ENCODE peak calls at places on chromosomes 6 and 20, in seven cellular contexts. One of them, this sample, is unnamed.

GRCh38 chr6:33907227-33907626 is 103.4 kb upstream of the MLN start:
- DNase-seq in putamen: no peak
- DNase-seq in activated CD8-positive, alpha-beta memory T cell treated with anti-CD3 and anti-CD28 coated beads, Interleukin-2, amount 50 U/mL, for 4 hours: no peak
- DNase-seq in T-helper 9 cell: no peak
- DNase-seq in fibroblast of mammary gland: no peak
- DNase-seq in substantia nigra: no peak
- DNase-seq in CD8-positive, alpha-beta T cell: no peak
- DNase-seq in this sample: no peak

GRCh38 chr6:52612336-52613096 is 35.7 kb upstream of the TRAM2 start:
- DNase-seq in putamen: no peak
- DNase-seq in activated CD8-positive, alpha-beta memory T cell treated with anti-CD3 and anti-CD28 coated beads, Interleukin-2, amount 50 U/mL, for 4 hours: no peak
- DNase-seq in T-helper 9 cell: no peak
- DNase-seq in fibroblast of mammary gland: no peak
- DNase-seq in substantia nigra: no peak
- DNase-seq in CD8-positive, alpha-beta T cell: no peak
- DNase-seq in this sample: no peak

GRCh38 chr6:107128175-107128574 is 12.9 kb upstream of the BEND3 start:
- DNase-seq in putamen: no peak
- DNase-seq in activated CD8-positive, alpha-beta memory T cell treated with anti-CD3 and anti-CD28 coated beads, Interleukin-2, amount 50 U/mL, for 4 hours: no peak
- DNase-seq in T-helper 9 cell: no peak
- DNase-seq in fibroblast of mammary gland: peak; percentile 32
- DNase-seq in substantia nigra: no peak
- DNase-seq in CD8-positive, alpha-beta T cell: no peak
- DNase-seq in this sample: no peak

GRCh38 chr6:1486387-1486786 is 97.0 kb downstream of the FOXF2 start:
- DNase-seq in putamen: no peak
- DNase-seq in activated CD8-positive, alpha-beta memory T cell treated with anti-CD3 and anti-CD28 coated beads, Interleukin-2, amount 50 U/mL, for 4 hours: no peak
- DNase-seq in T-helper 9 cell: no peak
- DNase-seq in fibroblast of mammary gland: no peak
- DNase-seq in substantia nigra: no peak
- DNase-seq in CD8-positive, alpha-beta T cell: no peak
- DNase-seq in this sample: no peak

GRCh38 chr20:1293641-1294379 is 27.7 kb downstream of the SNPH start:
- DNase-seq in putamen: no peak
- DNase-seq in activated CD8-positive, alpha-beta memory T cell treated with anti-CD3 and anti-CD28 coated beads, Interleukin-2, amount 50 U/mL, for 4 hours: no peak
- DNase-seq in T-helper 9 cell: no peak
- DNase-seq in fibroblast of mammary gland: no peak
- DNase-seq in substantia nigra: no peak
- DNase-seq in CD8-positive, alpha-beta T cell: no peak
- DNase-seq in this sample: no peak

GRCh38 chr6:30325873-30326445 is 768 bp upstream of the TRIM39 start:
- DNase-seq in putamen: peak; percentile 40
- DNase-seq in activated CD8-positive, alpha-beta memory T cell treated with anti-CD3 and anti-CD28 coated beads, Interleukin-2, amount 50 U/mL, for 4 hours: peak; percentile 55
- DNase-seq in T-helper 9 cell: peak; percentile 74
- DNase-seq in fibroblast of mammary gland: peak; percentile 46
- DNase-seq in substantia nigra: peak; percentile 71
- DNase-seq in CD8-positive, alpha-beta T cell: peak; percentile 62
- DNase-seq in this sample: no peak

GRCh38 chr20:45976132-45976531 is 4.1 kb upstream of the ZNF335 start:
- DNase-seq in putamen: no peak
- DNase-seq in activated CD8-positive, alpha-beta memory T cell treated with anti-CD3 and anti-CD28 coated beads, Interleukin-2, amount 50 U/mL, for 4 hours: no peak
- DNase-seq in T-helper 9 cell: no peak
- DNase-seq in fibroblast of mammary gland: no peak
- DNase-seq in substantia nigra: no peak
- DNase-seq in CD8-positive, alpha-beta T cell: no peak
- DNase-seq in this sample: no peak

GRCh38 chr6:24940311-24940917 is 4.7 kb upstream of the RIPOR2 start:
- DNase-seq in putamen: no peak
- DNase-seq in activated CD8-positive, alpha-beta memory T cell treated with anti-CD3 and anti-CD28 coated beads, Interleukin-2, amount 50 U/mL, for 4 hours: no peak
- DNase-seq in T-helper 9 cell: no peak
- DNase-seq in fibroblast of mammary gland: no peak
- DNase-seq in substantia nigra: no peak
- DNase-seq in CD8-positive, alpha-beta T cell: no peak
- DNase-seq in this sample: no peak

GRCh38 chr6:84392292-84392691 is 164.8 kb upstream of the CEP162 start:
- DNase-seq in putamen: no peak
- DNase-seq in activated CD8-positive, alpha-beta memory T cell treated with anti-CD3 and anti-CD28 coated beads, Interleukin-2, amount 50 U/mL, for 4 hours: no peak
- DNase-seq in T-helper 9 cell: no peak
- DNase-seq in fibroblast of mammary gland: peak; percentile 34
- DNase-seq in substantia nigra: no peak
- DNase-seq in CD8-positive, alpha-beta T cell: no peak
- DNase-seq in this sample: no peak

GRCh38 chr6:122042851-122043250 is 356.6 kb upstream of the HSF2 start:
- DNase-seq in putamen: no peak
- DNase-seq in activated CD8-positive, alpha-beta memory T cell treated with anti-CD3 and anti-CD28 coated beads, Interleukin-2, amount 50 U/mL, for 4 hours: no peak
- DNase-seq in T-helper 9 cell: no peak
- DNase-seq in fibroblast of mammary gland: peak; percentile 64
- DNase-seq in substantia nigra: no peak
- DNase-seq in CD8-positive, alpha-beta T cell: no peak
- DNase-seq in this sample: no peak

GRCh38 chr6:5723905-5724691 is 282.6 kb downstream of the NRN1 start:
- DNase-seq in putamen: peak; percentile 33
- DNase-seq in activated CD8-positive, alpha-beta memory T cell treated with anti-CD3 and anti-CD28 coated beads, Interleukin-2, amount 50 U/mL, for 4 hours: no peak
- DNase-seq in T-helper 9 cell: no peak
- DNase-seq in fibroblast of mammary gland: no peak
- DNase-seq in substantia nigra: peak; percentile 15
- DNase-seq in CD8-positive, alpha-beta T cell: no peak
- DNase-seq in this sample: peak; percentile 11

GRCh38 chr6:34243131-34243771 is 5.6 kb downstream of the SMIM29 start:
- DNase-seq in putamen: no peak
- DNase-seq in activated CD8-positive, alpha-beta memory T cell treated with anti-CD3 and anti-CD28 coated beads, Interleukin-2, amount 50 U/mL, for 4 hours: no peak
- DNase-seq in T-helper 9 cell: no peak
- DNase-seq in fibroblast of mammary gland: peak; percentile 76
- DNase-seq in substantia nigra: no peak
- DNase-seq in CD8-positive, alpha-beta T cell: no peak
- DNase-seq in this sample: no peak

GRCh38 chr20:4555188-4555893 is 166.4 kb upstream of the PRND start:
- DNase-seq in putamen: no peak
- DNase-seq in activated CD8-positive, alpha-beta memory T cell treated with anti-CD3 and anti-CD28 coated beads, Interleukin-2, amount 50 U/mL, for 4 hours: no peak
- DNase-seq in T-helper 9 cell: no peak
- DNase-seq in fibroblast of mammary gland: peak; percentile 84
- DNase-seq in substantia nigra: no peak
- DNase-seq in CD8-positive, alpha-beta T cell: no peak
- DNase-seq in this sample: no peak

GRCh38 chr6:659716-660581 is 3.0 kb upstream of the HUS1B start:
- DNase-seq in putamen: no peak
- DNase-seq in activated CD8-positive, alpha-beta memory T cell treated with anti-CD3 and anti-CD28 coated beads, Interleukin-2, amount 50 U/mL, for 4 hours: no peak
- DNase-seq in T-helper 9 cell: no peak
- DNase-seq in fibroblast of mammary gland: no peak
- DNase-seq in substantia nigra: no peak
- DNase-seq in CD8-positive, alpha-beta T cell: no peak
- DNase-seq in this sample: no peak

GRCh38 chr6:122778961-122779671 is 400 bp upstream of the FABP7 start:
- DNase-seq in putamen: peak; percentile 60
- DNase-seq in activated CD8-positive, alpha-beta memory T cell treated with anti-CD3 and anti-CD28 coated beads, Interleukin-2, amount 50 U/mL, for 4 hours: no peak
- DNase-seq in T-helper 9 cell: no peak
- DNase-seq in fibroblast of mammary gland: no peak
- DNase-seq in substantia nigra: peak; percentile 62
- DNase-seq in CD8-positive, alpha-beta T cell: no peak
- DNase-seq in this sample: peak; percentile 35

This sample was measured in midbrain.